ENCODE peak calls at places on chromosomes 1 and 21, in four cellular contexts. J is fibroblast of mammary gland; Q is MV-4-11; R is activated CD8-positive, alpha-beta memory T cell treated with anti-CD3 and anti-CD28 coated beads for 1 hour. L is an unnamed sample.

GRCh38 chr1:104064391-104064790 is 314.7 kb downstream of the AMY1C start:
- DNase-seq in J (no peak), Q (no peak), R (no peak), L (no peak)

GRCh38 chr1:182699673-182700350 is 15.4 kb upstream of the RGS8 start:
- DNase-seq in J (no peak), Q (no peak), R (no peak), L (no peak)

GRCh38 chr21:37370152-37371040 is 3.8 kb downstream of the DYRK1A start:
- DNase-seq in J (peak), Q (peak), R (no peak), L (no peak)

GRCh38 chr1:170494369-170494768 is 37.6 kb upstream of the GORAB start:
- DNase-seq in J (peak), Q (peak), R (no peak), L (no peak)

GRCh38 chr1:66396212-66396890 is 137.6 kb upstream of the SGIP1 start:
- DNase-seq in J (no peak), Q (peak), R (no peak), L (no peak)

GRCh38 chr21:27423906-27424595 is 457.2 kb upstream of the ADAMTS5 start:
- DNase-seq in J (peak), Q (no peak), R (no peak), L (peak)

GRCh38 chr1:2148691-2149090 is 45.9 kb downstream of the FAAP20 start:
- DNase-seq in J (no peak), Q (peak), R (peak), L (no peak)

GRCh38 chr1:193110864-193111263 is 5.7 kb upstream of the GLRX2 start:
- DNase-seq in J (no peak), Q (no peak), R (no peak), L (no peak)